ENCODE peak calls at places on chromosomes 6 and 20, in seven cellular contexts. H, L, W, R, G, O and U are unnamed samples.

GRCh38 chr6:3063733-3064700 is 4.3 kb upstream of the RIPK1 start:
- DNase-seq in G (peak), L (peak), R (peak), H (peak), O (peak), W (peak), U (peak)

GRCh38 chr6:11298651-11299420 is 66.4 kb upstream of the NEDD9 start:
- DNase-seq in O (no peak), R (peak), L (no peak), G (no peak), W (peak), H (peak), U (no peak)

GRCh38 chr20:13419445-13419844 is 198.4 kb downstream of the ISM1 start:
- DNase-seq in O (no peak), L (no peak), R (no peak), H (no peak), W (no peak), G (no peak), U (no peak)

GRCh38 chr6:75143186-75143585 is 62.7 kb downstream of the COL12A1 start:
- DNase-seq in G (no peak), W (no peak), L (no peak), H (peak), R (no peak), O (no peak), U (no peak)

GRCh38 chr20:45019027-45019763 is 52.9 kb downstream of the STK4 start:
- DNase-seq in H (no peak), W (no peak), O (no peak), G (no peak), L (no peak), R (no peak), U (no peak)

GRCh38 chr6:166032366-166033171 is 135.1 kb downstream of the TBXT start:
- DNase-seq in R (peak), L (no peak), W (peak), H (peak), O (no peak), G (peak), U (no peak)

GRCh38 chr20:18527836-18528235 is 20.1 kb downstream of the SEC23B start:
- DNase-seq in R (no peak), G (no peak), L (no peak), H (peak), W (peak), O (no peak), U (no peak)

GRCh38 chr6:17347012-17347411 is 46.4 kb upstream of the CAP2 start:
- DNase-seq in L (no peak), O (no peak), W (no peak), G (no peak), R (no peak), H (no peak), U (no peak)

GRCh38 chr6:31979238-31979898 is 2.5 kb upstream of the C4A start:
- DNase-seq in O (no peak), L (no peak), W (no peak), G (no peak), H (no peak), R (no peak), U (no peak)

GRCh38 chr6:106097368-106098231 is 11.5 kb downstream of the PRDM1 start:
- DNase-seq in O (no peak), H (peak), L (peak), W (peak), G (no peak), R (no peak), U (peak)

GRCh38 chr6:170361335-170361734 is 54.8 kb downstream of the FAM120B start:
- DNase-seq in O (no peak), L (no peak), W (no peak), R (no peak), H (no peak), G (no peak), U (no peak)

GRCh38 chr6:144178323-144178722 is 28.0 kb downstream of the STX11 start:
- DNase-seq in W (no peak), H (no peak), R (no peak), G (no peak), O (no peak), L (no peak), U (no peak)

GRCh38 chr6:143034689-143035334 is 25.9 kb upstream of the AIG1 start:
- DNase-seq in O (peak), L (no peak), W (peak), G (no peak), R (no peak), H (no peak), U (no peak)

GRCh38 chr6:53250761-53251672 is 97.7 kb downstream of the ELOVL5 start:
- DNase-seq in L (no peak), G (no peak), R (no peak), O (no peak), W (peak), H (peak), U (no peak)

GRCh38 chr20:38827770-38828281 is 22.3 kb downstream of the PPP1R16B start:
- DNase-seq in W (no peak), R (no peak), O (no peak), H (no peak), L (no peak), G (no peak), U (no peak)

GRCh38 chr6:168364793-168365421 is 45.3 kb upstream of the DACT2 start:
- DNase-seq in O (no peak), G (no peak), L (no peak), H (no peak), R (no peak), W (no peak), U (no peak)

GRCh38 chr20:33437141-33437911 is 6.2 kb downstream of the SNTA1 start:
- DNase-seq in H (peak), G (peak), L (no peak), O (no peak), W (no peak), R (no peak), U (peak)

GRCh38 chr20:33433465-33433864 is 10.1 kb downstream of the SNTA1 start:
- DNase-seq in R (no peak), L (no peak), O (peak), G (peak), W (no peak), H (no peak), U (peak)

GRCh38 chr20:33431797-33432381 is 11.7 kb downstream of the SNTA1 start:
- DNase-seq in G (no peak), O (no peak), H (no peak), R (no peak), W (no peak), L (no peak), U (no peak)

GRCh38 chr20:33434434-33434833 is 9.1 kb downstream of the SNTA1 start:
- DNase-seq in G (no peak), W (no peak), L (no peak), R (no peak), O (no peak), H (no peak), U (no peak)

GRCh38 chr20:33433875-33434274 is 9.7 kb downstream of the SNTA1 start:
- DNase-seq in R (no peak), W (no peak), O (no peak), L (no peak), G (peak), H (no peak), U (no peak)
- H3K27ac ChIP-seq in R (no peak), W (no peak), O (no peak), L (no peak), G (peak), H (no peak), U (peak)

GRCh38 chr20:6524305-6524704 is 243.2 kb upstream of the BMP2 start:
- DNase-seq in R (no peak), O (no peak), G (no peak), H (no peak), L (no peak), W (no peak), U (no peak)

GRCh38 chr20:6530254-6530653 is 237.2 kb upstream of the BMP2 start:
- DNase-seq in R (no peak), H (peak), G (no peak), L (no peak), O (no peak), W (no peak), U (no peak)

GRCh38 chr20:6530916-6531315 is 236.6 kb upstream of the BMP2 start:
- DNase-seq in G (no peak), O (no peak), R (no peak), W (no peak), L (no peak), H (no peak), U (no peak)

DNA sequence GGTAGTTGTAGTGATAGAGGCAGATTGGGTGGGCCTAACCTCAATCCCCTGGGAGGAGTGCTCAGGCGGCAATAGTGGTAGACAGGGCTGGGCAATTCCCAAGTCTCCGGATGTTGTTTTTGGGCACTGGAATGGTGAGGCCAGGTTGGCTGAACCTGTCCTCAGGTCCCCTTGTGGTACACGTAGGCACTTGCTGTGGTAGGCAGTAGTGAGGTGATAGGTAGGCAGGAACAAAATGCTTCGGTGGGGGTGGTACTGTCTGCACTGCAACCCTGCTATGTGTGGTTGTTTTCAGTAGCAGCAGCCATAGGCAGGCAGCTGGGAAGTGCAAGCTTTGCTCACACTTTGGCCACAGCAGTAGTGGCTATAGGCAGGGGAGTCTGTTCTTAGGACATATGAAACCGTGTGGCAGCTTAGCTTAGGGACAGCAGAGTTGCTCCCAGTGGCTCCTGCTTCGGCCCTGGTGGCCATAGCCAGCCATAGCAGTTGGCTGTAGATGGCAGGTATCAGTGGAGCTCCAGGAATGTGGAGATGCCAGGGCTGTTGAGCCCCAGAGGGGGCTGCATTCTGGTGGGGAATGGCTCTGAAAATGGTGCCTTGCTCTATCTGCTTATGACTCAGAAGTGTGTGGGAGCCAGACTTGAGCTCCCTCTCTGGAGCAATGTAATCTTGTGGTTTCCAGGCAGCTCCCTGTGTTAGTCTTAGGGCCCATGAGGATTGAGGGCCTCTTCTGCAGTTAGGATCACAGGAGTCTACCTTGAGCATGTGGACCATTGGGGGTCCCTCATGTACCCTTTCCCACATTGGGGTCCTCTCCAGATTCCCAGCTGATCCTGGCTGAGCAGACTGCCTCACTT is 241.8 kb upstream of the BMP2 start:
- DNase-seq in G (no peak), W (no peak), R (peak), O (no peak), H (peak), L (no peak), U (no peak)
- TF ChIP-seq CTCF in G (no peak), W (peak), R (peak), O (no peak), H (no peak), L (no peak), U (no peak)

GRCh38 chr6:139334791-139335446 is 39.5 kb downstream of the CITED2 start:
- DNase-seq in O (no peak), L (no peak), G (no peak), W (peak), R (no peak), H (peak), U (peak)
- H3K27ac ChIP-seq in O (peak), L (no peak), G (peak), W (no peak), R (no peak), H (peak), U (no peak)

DNA sequence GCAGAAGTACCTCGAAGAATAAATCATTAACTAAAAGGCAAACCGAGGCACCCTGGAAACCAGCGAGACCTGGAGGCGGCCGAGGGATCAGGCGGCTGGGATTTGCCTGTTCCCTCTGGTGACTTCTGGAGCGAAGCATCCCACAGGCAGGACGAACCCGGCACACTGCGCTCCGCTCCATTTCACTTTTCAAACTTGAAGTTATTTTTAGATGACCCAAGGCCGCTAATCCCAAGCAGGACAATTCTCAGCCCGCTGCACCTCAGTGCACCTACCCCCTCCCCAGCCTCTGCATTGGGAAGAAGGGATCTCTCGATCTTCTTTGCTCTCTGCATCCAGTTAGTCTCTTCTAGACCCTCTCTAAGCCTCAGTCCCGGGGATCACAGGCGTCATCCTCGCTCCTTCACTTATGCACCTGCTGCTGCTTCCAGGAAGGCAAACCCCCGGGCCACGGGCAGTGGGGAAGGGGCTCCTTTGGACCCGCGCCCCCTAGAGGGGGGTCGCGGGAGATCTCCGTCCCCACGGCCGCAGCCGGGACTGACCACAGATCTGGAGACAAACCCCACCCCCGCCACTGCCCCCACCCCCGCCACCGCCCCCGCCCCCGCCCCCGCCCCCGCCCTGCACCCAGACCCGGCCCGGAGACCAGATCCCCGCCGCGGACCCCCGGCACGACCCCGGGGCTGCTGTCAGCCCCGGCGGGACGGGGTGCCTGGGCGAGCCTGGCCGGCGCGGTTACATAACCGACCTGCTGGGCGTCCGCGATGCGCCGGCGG is 636 bp downstream of the RCAN2 start:
- DNase-seq in H (no peak), O (peak), R (peak), G (peak), W (no peak), L (no peak), U (no peak)
- TF ChIP-seq CTCF in H (no peak), O (no peak), R (peak), G (peak), W (peak), L (no peak), U (no peak)

GRCh38 chr6:83073620-83074019 is 6.1 kb downstream of the DOP1A start:
- DNase-seq in G (no peak), O (no peak), L (no peak), W (no peak), H (no peak), R (no peak), U (no peak)
- H3K27ac ChIP-seq in G (no peak), O (no peak), L (no peak), W (no peak), H (no peak), R (no peak), U (no peak)

DNA sequence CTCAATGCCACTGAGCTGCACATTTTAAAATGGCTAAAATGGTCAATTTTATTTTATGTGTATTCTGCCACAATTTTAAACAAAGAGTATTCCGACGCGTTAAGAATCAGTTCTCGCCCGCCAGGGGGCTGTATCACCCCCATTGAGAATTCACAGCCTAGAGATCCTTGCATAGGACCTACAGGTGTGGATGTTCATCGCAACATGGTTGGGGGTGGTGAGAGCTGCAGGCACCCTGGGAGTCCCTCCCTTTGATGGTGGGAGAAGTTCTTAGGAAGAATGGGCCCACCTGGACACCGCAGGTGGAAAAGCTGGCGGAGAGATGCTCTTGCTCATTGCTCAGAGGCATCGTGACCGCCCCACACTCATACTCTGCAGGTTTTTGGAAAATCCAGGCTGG is 63.5 kb downstream of the SLC2A10 start:
- DNase-seq in W (no peak), O (no peak), L (no peak), R (no peak), H (no peak), G (no peak), U (no peak)
- TF ChIP-seq CTCF in W (peak), O (no peak), L (no peak), R (peak), H (no peak), G (no peak), U (no peak)

GRCh38 chr6:79536969-79537747 is at the start of gene LCA5:
- DNase-seq in R (peak), O (peak), H (peak), G (peak), W (peak), L (peak), U (peak)
- H3K27ac ChIP-seq in R (no peak), O (peak), H (peak), G (peak), W (peak), L (peak), U (peak)